ENCODE peak calls at places on chromosomes 13 and 19, in nine cellular contexts. A is ovary, B is breast epithelium, M is left ventricle myocardium inferior, J is body of pancreas, C is A549, W is upper lobe of right lung, T is Peyer's patch, D is PC-3. Y is an unnamed sample.

GRCh38 chr13:25686831-25687495 is 315.2 kb downstream of the ATP8A2 start:
- DNase-seq in J (no peak), W (no peak), D (no peak), A (no peak), T (no peak), M (no peak), C (no peak), B (no peak), Y (no peak)

GRCh38 chr19:52735734-52736133 is 890 bp upstream of the ZNF611 start:
- DNase-seq in J (peak; percentile 47), A (peak; percentile 64), W (peak; percentile 85), C (no peak), M (peak; percentile 81), T (no peak), D (peak; percentile 69), B (peak; percentile 67), Y (no peak)

GRCh38 chr19:543912-544608 is at the start of gene GZMM:
- DNase-seq in D (no peak), M (no peak), W (no peak), T (peak; percentile 52), J (no peak), C (no peak), B (no peak), A (no peak), Y (no peak)

GRCh38 chr13:49097374-49097773 is 121.7 kb downstream of the FNDC3A start:
- DNase-seq in B (no peak), M (no peak), J (no peak), T (no peak), D (peak; percentile 65), C (peak; percentile 25), A (no peak), W (no peak), Y (peak; percentile 54)

GRCh38 chr13:75685239-75685697 is 49.1 kb downstream of the LMO7 start:
- DNase-seq in M (no peak), D (peak; percentile 71), J (no peak), W (no peak), C (peak; percentile 52), T (no peak), A (no peak), B (no peak), Y (peak; percentile 66)

GRCh38 chr19:13154911-13155471 is 4.8 kb downstream of the IER2 start:
- DNase-seq in A (peak; percentile 87), B (peak; percentile 96), M (peak; percentile 54), W (peak; percentile 94), C (no peak), J (peak; percentile 96), D (peak; percentile 91), T (peak; percentile 68), Y (peak; percentile 61)

GRCh38 chr19:35204799-35205732 is 23.5 kb downstream of the FAM187B start:
- DNase-seq in T (peak; percentile 79), A (no peak), B (no peak), D (no peak), J (no peak), W (no peak), C (no peak), M (no peak), Y (no peak)

GRCh38 chr13:31045621-31046081 is 113.2 kb downstream of the TEX26 start:
- DNase-seq in A (peak; percentile 62), T (no peak), M (no peak), D (peak; percentile 93), C (peak; percentile 90), W (peak; percentile 90), B (peak; percentile 61), J (no peak), Y (peak; percentile 87)

GRCh38 chr13:27192896-27193295 is 21.3 kb upstream of the USP12 start:
- DNase-seq in M (no peak), A (no peak), C (no peak), J (no peak), D (no peak), W (no peak), T (no peak), B (no peak), Y (no peak)

GRCh38 chr19:5891938-5892771 is 11.4 kb downstream of the NDUFA11 start:
- DNase-seq in W (no peak), M (no peak), J (peak; percentile 47), T (no peak), B (no peak), D (peak; percentile 60), A (peak; percentile 66), C (peak; percentile 46), Y (no peak)

GRCh38 chr13:21707586-21707985 is 36.7 kb downstream of the FGF9 start:
- DNase-seq in M (no peak), T (no peak), W (no peak), J (no peak), A (no peak), C (no peak), B (no peak), D (no peak), Y (no peak)

GRCh38 chr13:21710163-21710562 is 39.3 kb downstream of the FGF9 start:
- DNase-seq in W (no peak), B (no peak), M (no peak), A (no peak), D (no peak), J (no peak), C (no peak), T (no peak), Y (no peak)
- H3K27ac ChIP-seq in W (no peak overlapping the region), B (no peak overlapping the region), M (no peak overlapping the region), A (no peak overlapping the region), D (no peak overlapping the region), J (no peak overlapping the region), C (no peak overlapping the region), T (no peak overlapping the region), Y (no peak overlapping the region)

GRCh38 chr13:33109319-33109718 is 93.1 kb downstream of the KL start:
- DNase-seq in T (no peak), A (no peak), M (no peak), J (no peak), W (no peak), B (no peak), C (no peak), D (no peak), Y (no peak)
- H3K27ac ChIP-seq in T (no peak overlapping the region), A (no peak overlapping the region), M (peak overlapping the region; percentile 73), J (no peak overlapping the region), W (peak overlapping the region; percentile 47), B (peak overlapping the region; percentile 82), C (no peak overlapping the region), D (peak overlapping the region; percentile 22), Y (no peak overlapping the region)

GRCh38 chr13:101690871-101691270 is 238.4 kb downstream of the ITGBL1 start:
- DNase-seq in M (no peak), T (no peak), D (no peak), J (no peak), A (no peak), B (no peak), W (no peak), C (no peak), Y (no peak)
- H3K27ac ChIP-seq in M (no peak overlapping the region), T (no peak overlapping the region), D (no peak overlapping the region), J (no peak overlapping the region), A (no peak overlapping the region), B (no peak overlapping the region), W (no peak overlapping the region), C (no peak overlapping the region), Y (no peak overlapping the region)

GRCh38 chr13:85381082-85381481 is 418.1 kb downstream of the SLITRK6 start:
- DNase-seq in J (no peak), M (no peak), A (no peak), W (no peak), B (no peak), C (no peak), T (no peak), D (peak; percentile 57), Y (no peak)

GRCh38 chr13:85383291-85383690 is 415.9 kb downstream of the SLITRK6 start:
- DNase-seq in C (no peak), A (no peak), J (no peak), D (no peak), W (no peak), M (no peak), T (no peak), B (no peak), Y (no peak)

GRCh38 chr13:85386424-85386823 is 412.8 kb downstream of the SLITRK6 start:
- DNase-seq in J (no peak), D (no peak), A (no peak), T (no peak), C (peak; percentile 22), B (no peak), M (no peak), W (no peak), Y (no peak)
- H3K27ac ChIP-seq in J (no peak overlapping the region), D (no peak overlapping the region), A (no peak overlapping the region), T (no peak overlapping the region), C (no peak overlapping the region), B (no peak overlapping the region), M (no peak overlapping the region), W (no peak overlapping the region), Y (no peak overlapping the region)

GRCh38 chr19:18660939-18661338 is 22.5 kb upstream of the CRTC1 start:
- DNase-seq in J (no peak), C (no peak), M (no peak), T (no peak), D (no peak), B (no peak), A (no peak), W (no peak), Y (no peak)
- H3K27ac ChIP-seq in J (no peak overlapping the region), C (peak overlapping the region; percentile 84), M (peak overlapping the region; percentile 84), T (peak overlapping the region; percentile 72), D (no peak overlapping the region), B (peak overlapping the region; percentile 94), A (no peak overlapping the region), W (peak overlapping the region; percentile 72), Y (no peak overlapping the region)

DNA sequence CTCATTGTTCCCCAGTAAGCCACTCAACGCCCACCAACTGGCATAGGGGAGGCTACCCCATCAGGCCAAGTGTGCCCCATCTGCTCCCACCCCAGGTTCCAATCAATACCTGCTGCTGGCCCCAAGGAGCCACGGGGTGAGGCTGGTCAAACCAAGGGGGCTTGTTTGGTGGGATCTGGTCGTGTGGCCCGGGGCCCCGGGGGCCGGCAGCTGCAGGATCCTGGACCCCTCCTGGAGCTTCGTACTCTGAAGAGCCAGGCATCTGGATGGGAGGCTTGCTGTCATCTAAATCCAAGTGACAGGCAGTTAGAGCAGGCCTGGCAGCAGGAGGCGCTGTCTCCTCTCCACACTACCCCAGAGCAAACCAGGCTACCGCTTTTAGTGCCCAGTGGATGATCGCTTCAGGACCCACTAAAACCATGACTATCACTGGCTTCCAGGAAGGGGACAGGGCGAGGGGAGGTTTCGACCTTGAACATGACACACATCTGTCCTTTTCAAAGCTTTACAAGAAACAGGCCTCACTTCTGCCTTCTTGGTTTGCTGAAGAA is 14.2 kb downstream of the CHERP start:
- DNase-seq in C (peak; percentile 31), A (no peak), M (no peak), D (peak; percentile 25), T (no peak), W (no peak), B (no peak), J (peak; percentile 35), Y (no peak)
- H3K27ac ChIP-seq in C (no peak overlapping the region), A (no peak overlapping the region), M (no peak overlapping the region), D (no peak overlapping the region), T (no peak overlapping the region), W (no peak overlapping the region), B (peak overlapping the region; percentile 73), J (no peak overlapping the region), Y (peak overlapping the region; percentile 35)

DNA sequence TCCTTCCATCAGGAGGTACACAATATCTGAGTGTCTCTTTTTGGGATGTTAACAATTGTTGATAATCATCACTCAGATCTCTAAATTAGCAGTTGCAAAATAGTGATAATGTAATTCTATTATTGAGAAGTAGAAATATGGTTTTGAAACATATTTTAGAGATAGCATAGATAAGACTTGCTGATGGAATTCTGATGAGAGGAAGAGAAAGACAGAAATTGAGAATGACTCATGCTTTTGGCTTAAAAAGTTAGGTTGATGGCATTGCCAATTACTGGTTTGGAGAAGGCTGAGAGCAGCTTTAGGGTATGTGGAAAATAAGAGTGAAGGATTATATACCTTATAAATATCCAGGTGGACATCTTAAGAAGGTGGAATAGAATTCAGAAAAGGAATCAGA is 106.4 kb upstream of the EDNRB start:
- DNase-seq in D (no peak), W (no peak), J (no peak), T (no peak), M (no peak), A (no peak), C (no peak), B (no peak), Y (no peak)
- H3K27ac ChIP-seq in D (no peak overlapping the region), W (no peak overlapping the region), J (no peak overlapping the region), T (no peak overlapping the region), M (no peak overlapping the region), A (no peak overlapping the region), C (no peak overlapping the region), B (no peak overlapping the region), Y (no peak overlapping the region)

Y was measured in epithelial cell of prostate.